ENCODE peak calls at places on chromosome 6, in six cellular contexts. J is T-cell, T is natural killer cell, M is amniotic stem cell, Y is astrocyte of the spinal cord, N is lower lobe of right lung. H is an unnamed sample.

GRCh38 chr6:4344317-4344899 is 209.0 kb upstream of the ECI2 start:
- DNase-seq in J (no peak), T (no peak), M (no peak), Y (peak), N (no peak), H (no peak)

GRCh38 chr6:34462561-34462971 is 3.3 kb upstream of the PACSIN1 start:
- DNase-seq in J (no peak), T (no peak), M (no peak), Y (no peak), N (no peak), H (peak)

GRCh38 chr6:149428606-149429005 is 28.5 kb downstream of the SUMO4 start:
- DNase-seq in J (no peak), T (no peak), M (no peak), Y (no peak), N (no peak), H (no peak)

GRCh38 chr6:12865117-12865516 is 148.6 kb downstream of the PHACTR1 start:
- DNase-seq in J (no peak), T (no peak), M (no peak), Y (no peak), N (no peak), H (no peak)

GRCh38 chr6:145651988-145652387 is 83.3 kb downstream of the EPM2A start:
- DNase-seq in J (no peak), T (no peak), M (no peak), Y (no peak), N (no peak), H (no peak)

GRCh38 chr6:106530502-106530901 is 98.8 kb downstream of the RTN4IP1 start:
- DNase-seq in J (no peak), T (no peak), M (no peak), Y (peak), N (no peak), H (no peak)

GRCh38 chr6:157860505-157860991 is 37.5 kb downstream of the SNX9 start:
- DNase-seq in J (peak), T (no peak), M (no peak), Y (peak), N (no peak), H (no peak)

GRCh38 chr6:168825226-168826077 is 384.5 kb downstream of the SMOC2 start:
- DNase-seq in J (no peak), T (no peak), M (no peak), Y (no peak), N (no peak), H (no peak)

GRCh38 chr6:119446623-119447008 is 97.1 kb upstream of the MAN1A1 start:
- DNase-seq in J (no peak), T (no peak), M (no peak), Y (peak), N (no peak), H (no peak)

GRCh38 chr6:15234068-15234758 is 11.7 kb upstream of the JARID2 start:
- DNase-seq in J (no peak), T (no peak), M (no peak), Y (no peak), N (no peak), H (no peak)

GRCh38 chr6:170374571-170375444 is 68.2 kb downstream of the FAM120B start:
- DNase-seq in J (no peak), T (no peak), M (no peak), Y (no peak), N (no peak), H (no peak)

GRCh38 chr6:21636876-21637275 is 43.3 kb downstream of the SOX4 start:
- DNase-seq in J (no peak), T (no peak), M (no peak), Y (no peak), N (no peak), H (no peak)

GRCh38 chr6:135451617-135452190 is 45.8 kb downstream of the AHI1 start:
- DNase-seq in J (no peak), T (no peak), M (peak), Y (peak), N (no peak), H (no peak)

GRCh38 chr6:158060447-158061360 is 79.0 kb downstream of the SYNJ2 start:
- DNase-seq in J (no peak), T (no peak), M (peak), Y (peak), N (peak), H (no peak)

GRCh38 chr6:159778542-159778941 is 10.9 kb downstream of the TCP1 start:
- DNase-seq in J (no peak), T (no peak), M (no peak), Y (no peak), N (no peak), H (no peak)

GRCh38 chr6:87040729-87041128 is 54.2 kb downstream of the CGA start:
- DNase-seq in J (no peak), T (no peak), M (no peak), Y (no peak), N (no peak), H (no peak)

GRCh38 chr6:166244353-166245045 is 63.7 kb downstream of the PRR18 start:
- DNase-seq in J (no peak), T (peak), M (no peak), Y (no peak), N (no peak), H (no peak)

GRCh38 chr6:42766163-42766670 is 15.6 kb upstream of the BICRAL start:
- DNase-seq in J (no peak), T (peak), M (no peak), Y (peak), N (no peak), H (no peak)

GRCh38 chr6:109486068-109486467 is 3.0 kb upstream of the ZBTB24 start:
- DNase-seq in J (no peak), T (no peak), M (no peak), Y (no peak), N (no peak), H (no peak)

GRCh38 chr6:40661726-40662125 is 74.6 kb upstream of the LRFN2 start:
- DNase-seq in J (no peak), T (no peak), M (no peak), Y (no peak), N (no peak), H (peak)

GRCh38 chr6:162785632-162786242 is 58.0 kb downstream of the PACRG start:
- DNase-seq in J (no peak), T (no peak), M (no peak), Y (no peak), N (no peak), H (no peak)

GRCh38 chr6:143498428-143498827 is 13.1 kb downstream of the FUCA2 start:
- DNase-seq in J (no peak), T (no peak), M (no peak), Y (no peak), N (no peak), H (no peak)

GRCh38 chr6:42334870-42335269 is 116.9 kb downstream of the TRERF1 start:
- DNase-seq in J (no peak), T (no peak), M (no peak), Y (no peak), N (no peak), H (no peak)

GRCh38 chr6:33160728-33161323 is 31.4 kb downstream of the COL11A2 start:
- DNase-seq in J (no peak), T (no peak), M (peak), Y (peak), N (peak), H (no peak)

GRCh38 chr6:11614534-11615213 is 77.1 kb downstream of the TMEM170B start:
- DNase-seq in J (no peak), T (no peak), M (no peak), Y (peak), N (no peak), H (no peak)

GRCh38 chr6:53752856-53753255 is 41.9 kb upstream of the LRRC1 start:
- DNase-seq in J (no peak), T (no peak), M (peak), Y (peak), N (no peak), H (no peak)

GRCh38 chr6:63899550-63899949 is 263.9 kb downstream of the PHF3 start:
- DNase-seq in J (no peak), T (no peak), M (no peak), Y (peak), N (no peak), H (no peak)

GRCh38 chr6:11370191-11371018 is 137.9 kb upstream of the NEDD9 start:
- DNase-seq in J (no peak), T (no peak), M (no peak), Y (no peak), N (no peak), H (no peak)

GRCh38 chr6:54617730-54618129 is 228.8 kb upstream of the FAM83B start:
- DNase-seq in J (no peak), T (no peak), M (peak), Y (peak), N (no peak), H (no peak)

GRCh38 chr6:163694988-163695942 is 280.7 kb downstream of the QKI start:
- DNase-seq in J (no peak), T (no peak), M (peak), Y (no peak), N (no peak), H (no peak)

GRCh38 chr6:30358340-30358679 is 13.4 kb downstream of the RPP21 start:
- DNase-seq in J (no peak), T (no peak), M (no peak), Y (no peak), N (no peak), H (no peak)

GRCh38 chr6:106572875-106573575 is 56.3 kb downstream of the RTN4IP1 start:
- DNase-seq in J (no peak), T (no peak), M (no peak), Y (no peak), N (no peak), H (no peak)

H was measured in BE2C.